ENCODE peak calls at places on chromosome 15, in seven cellular contexts. G is activated gamma-delta T cell treated with anti-CD3 and anti-CD28 coated beads, Interleukin-2, amount 50 U/mL, for 16 hours; P is GM12865; K is stimulated activated CD4-positive, alpha-beta T cell treated with anti-CD3 and anti-CD28 coated beads, Interleukin-15, amount 100 ng/mL, for 24 hours; L is Caki2; U is foreskin keratinocyte; E is A172. M is an unnamed sample.

GRCh38 chr15:69843927-69844326 is 253.8 kb downstream of the TLE3 start:
- DNase-seq in L (no peak), U (no peak), E (no peak), P (no peak), K (no peak), G (no peak), M (no peak)

GRCh38 chr15:66702770-66703539 is 919 bp downstream of the SMAD6 start:
- DNase-seq in L (no peak), E (no peak), K (peak; percentile 30), G (no peak), U (no peak), P (no peak), M (no peak)

GRCh38 chr15:65752151-65752700 is 39.9 kb downstream of the DENND4A start:
- DNase-seq in L (no peak), E (no peak), K (no peak), U (no peak), P (no peak), G (no peak), M (no peak)

GRCh38 chr15:53351373-53351772 is 408.1 kb downstream of the WDR72 start:
- DNase-seq in G (no peak), K (no peak), U (no peak), L (no peak), E (no peak), P (no peak), M (no peak)

GRCh38 chr15:35038655-35039534 is 46.2 kb downstream of the NANOGP8 start:
- DNase-seq in E (no peak), P (no peak), K (no peak), L (no peak), U (no peak), G (no peak), M (peak; percentile 15)

GRCh38 chr15:57298204-57298603 is 78.1 kb upstream of the CGNL1 start:
- DNase-seq in L (no peak), U (no peak), E (no peak), P (no peak), K (no peak), G (no peak), M (no peak)

GRCh38 chr15:47326506-47326905 is 390.8 kb upstream of the SEMA6D start:
- DNase-seq in K (no peak), E (no peak), P (no peak), G (no peak), L (no peak), U (no peak), M (no peak)

GRCh38 chr15:32029862-32030781 is at the start of gene CHRNA7:
- DNase-seq in U (no peak), G (no peak), K (peak; percentile 56), E (no peak), P (peak; percentile 74), L (peak; percentile 50), M (no peak)

GRCh38 chr15:62706361-62706760 is 336.2 kb upstream of the TPM1 start:
- DNase-seq in P (no peak), E (no peak), U (no peak), K (no peak), L (peak; percentile 12), G (no peak), M (peak; percentile 11)

GRCh38 chr15:64635486-64635815 is 139.9 kb downstream of the RBPMS2 start:
- DNase-seq in P (peak; percentile 41), U (peak; percentile 42), E (no peak), L (peak; percentile 60), G (no peak), K (no peak), M (peak; percentile 65)

GRCh38 chr15:39135989-39136388 is 444.9 kb upstream of the THBS1 start:
- DNase-seq in K (no peak), E (peak; percentile 43), P (no peak), L (peak; percentile 50), U (no peak), G (no peak), M (no peak)

GRCh38 chr15:58932791-58933310 is 628 bp downstream of the SLTM start:
- DNase-seq in E (no peak), G (no peak), K (no peak), U (no peak), L (no peak), P (no peak), M (peak; percentile 72)

GRCh38 chr15:35440265-35440664 is 105.7 kb downstream of the DPH6 start:
- DNase-seq in K (no peak), G (no peak), U (no peak), E (no peak), L (no peak), P (no peak), M (no peak)

GRCh38 chr15:52288051-52288942 is 7.3 kb downstream of the MYO5C start:
- DNase-seq in L (peak; percentile 57), P (no peak), E (no peak), G (no peak), K (no peak), U (no peak), M (no peak)

GRCh38 chr15:92663250-92663951 is 7.8 kb upstream of the FAM174B start:
- DNase-seq in K (peak; percentile 61), E (no peak), G (no peak), L (no peak), P (peak; percentile 83), U (no peak), M (no peak)

GRCh38 chr15:92665100-92665555 is 9.6 kb upstream of the FAM174B start:
- DNase-seq in L (peak; percentile 47), P (peak; percentile 46), G (no peak), E (no peak), K (no peak), U (no peak), M (no peak)

GRCh38 chr15:34470091-34470490 is 32.5 kb upstream of the GOLGA8A start:
- DNase-seq in G (no peak), E (peak; percentile 6), L (no peak), K (no peak), P (no peak), U (no peak), M (no peak)

GRCh38 chr15:30670056-30670455 is 44.1 kb downstream of the ARHGAP11B start:
- DNase-seq in U (no peak), K (no peak), L (no peak), P (no peak), E (no peak), G (no peak), M (no peak)

GRCh38 chr15:65533057-65533752 is 2.9 kb downstream of the HACD3 start:
- DNase-seq in L (no peak), U (no peak), K (no peak), E (no peak), G (no peak), P (no peak), M (no peak)

GRCh38 chr15:33907326-33907725 is 61.0 kb upstream of the CHRM5 start:
- DNase-seq in E (no peak), U (no peak), G (no peak), P (no peak), L (no peak), K (no peak), M (no peak)

GRCh38 chr15:62644216-62644873 is 398.2 kb upstream of the TPM1 start:
- DNase-seq in P (no peak), G (no peak), L (no peak), K (no peak), E (no peak), U (no peak), M (no peak)

GRCh38 chr15:68230157-68231100 is 901 bp upstream of the CLN6 start:
- DNase-seq in K (no peak), U (no peak), G (no peak), P (peak; percentile 78), L (no peak), E (peak; percentile 4), M (peak; percentile 60)

GRCh38 chr15:91369823-91370222 is 269.8 kb downstream of the SV2B start:
- DNase-seq in U (no peak), L (no peak), E (no peak), K (no peak), G (no peak), P (no peak), M (peak; percentile 80)

GRCh38 chr15:73941871-73942635 is 15.8 kb downstream of the LOXL1 start:
- DNase-seq in K (no peak), G (no peak), E (peak; percentile 85), L (no peak), P (no peak), U (no peak), M (no peak)

GRCh38 chr15:79736435-79737000 is 160.3 kb downstream of the MTHFS start:
- DNase-seq in L (peak; percentile 59), G (no peak), U (no peak), K (no peak), E (no peak), P (no peak), M (no peak)

GRCh38 chr15:91873133-91873526 is 19.6 kb downstream of the SLCO3A1 start:
- DNase-seq in P (no peak), L (no peak), K (no peak), U (no peak), E (no peak), G (no peak), M (no peak)

GRCh38 chr15:95684693-95685115 is 645.8 kb upstream of the NR2F2 start:
- DNase-seq in G (no peak), L (peak; percentile 71), U (peak; percentile 84), P (no peak), K (no peak), E (peak; percentile 68), M (peak; percentile 91)

GRCh38 chr15:25329685-25330084 is 109.1 kb downstream of the UBE3A start:
- DNase-seq in G (no peak), K (no peak), P (no peak), E (no peak), L (no peak), U (no peak), M (no peak)

GRCh38 chr15:52076889-52077781 is 35.4 kb downstream of the BCL2L10 start:
- DNase-seq in L (peak; percentile 61), P (peak; percentile 72), G (no peak), U (peak; percentile 98), K (peak; percentile 25), E (peak; percentile 74), M (peak; percentile 36)

GRCh38 chr15:69384626-69385025 is 29.5 kb upstream of the KIF23 start:
- DNase-seq in E (no peak), K (no peak), L (no peak), P (no peak), G (no peak), U (no peak), M (no peak)

GRCh38 chr15:38474155-38474757 is 20.3 kb downstream of the FAM98B start:
- DNase-seq in P (peak; percentile 78), U (peak; percentile 32), G (no peak), K (no peak), E (peak; percentile 63), L (peak; percentile 56), M (peak; percentile 72)

GRCh38 chr15:94910166-94910565 is 678.8 kb downstream of the MCTP2 start:
- DNase-seq in P (no peak), L (no peak), U (peak; percentile 69), K (no peak), G (no peak), E (peak; percentile 6), M (no peak)